ENCODE peak calls at places on chromosomes 7 and 10, in seven cellular contexts. M is astrocyte; W is GM12878; A is transverse colon; X is cardiac fibroblast; F is CD8-positive, alpha-beta T cell; N is dorsolateral prefrontal cortex. O is an unnamed sample.

GRCh38 chr7:50359995-50360925 is 55.7 kb downstream of the IKZF1 start:
- DNase-seq in M (no peak), N (no peak), X (peak), W (no peak), A (peak), F (peak), O (no peak)

GRCh38 chr7:51545131-51545530 is 228.5 kb upstream of the COBL start:
- DNase-seq in N (no peak), M (no peak), W (no peak), X (no peak), A (no peak), F (no peak), O (no peak)

GRCh38 chr7:105306160-105306784 is 82.4 kb downstream of the SRPK2 start:
- DNase-seq in X (peak), F (no peak), W (no peak), M (no peak), N (no peak), A (no peak), O (no peak)

GRCh38 chr7:17299477-17299991 is 1.1 kb downstream of the AHR start:
- DNase-seq in X (no peak), N (no peak), F (no peak), W (no peak), A (peak), M (no peak), O (no peak)

GRCh38 chr10:92891885-92892705 is 43.8 kb downstream of the EXOC6 start:
- DNase-seq in W (no peak), X (peak), A (peak), M (peak), N (no peak), F (no peak), O (peak)

GRCh38 chr7:109915670-109916069 is 1175.3 kb upstream of the LRRN3 start:
- DNase-seq in M (no peak), W (no peak), A (no peak), F (no peak), N (no peak), X (no peak), O (no peak)

GRCh38 chr7:25669954-25670841 is 441.9 kb upstream of the NPVF start:
- DNase-seq in A (peak), W (no peak), F (no peak), M (no peak), N (no peak), X (peak), O (no peak)

GRCh38 chr7:42151309-42151708 is 85.7 kb downstream of the GLI3 start:
- DNase-seq in W (no peak), A (no peak), M (peak), X (peak), F (no peak), N (no peak), O (no peak)

GRCh38 chr7:435518-436366 is 83.9 kb downstream of the PDGFA start:
- DNase-seq in N (no peak), W (no peak), A (peak), X (no peak), F (no peak), M (peak), O (no peak)

GRCh38 chr10:132787253-132788179 is 1.6 kb upstream of the NKX6-2 start:
- DNase-seq in M (no peak), N (no peak), A (peak), F (no peak), X (no peak), W (no peak), O (no peak)

GRCh38 chr10:97974526-97975525 is 55.6 kb downstream of the CRTAC1 start:
- DNase-seq in A (no peak), X (no peak), N (peak), F (no peak), M (no peak), W (no peak), O (no peak)

GRCh38 chr10:131198401-131198800 is 113.1 kb downstream of the TCERG1L start:
- DNase-seq in A (no peak), W (no peak), M (no peak), F (no peak), X (no peak), N (peak), O (no peak)

GRCh38 chr7:131620673-131621609 is 64.5 kb upstream of the PODXL start:
- DNase-seq in W (no peak), M (peak), F (no peak), X (peak), N (no peak), A (no peak), O (no peak)

GRCh38 chr10:27742195-27742925 is 3.3 kb downstream of the MKX start:
- DNase-seq in M (peak), A (peak), N (peak), W (peak), F (peak), X (peak), O (no peak)

GRCh38 chr10:43209651-43210141 is 57.2 kb downstream of the RASGEF1A start:
- DNase-seq in W (no peak), A (no peak), F (no peak), M (no peak), X (no peak), N (peak), O (no peak)

GRCh38 chr10:633279-634245 is 55.9 kb downstream of the DIP2C start:
- DNase-seq in F (no peak), W (no peak), N (no peak), X (no peak), M (peak), A (no peak), O (no peak)

GRCh38 chr7:97620495-97620894 is 111.4 kb upstream of the TAC1 start:
- DNase-seq in M (no peak), N (no peak), A (no peak), F (no peak), X (no peak), W (no peak), O (no peak)

GRCh38 chr10:129741978-129742741 is 221.9 kb downstream of the EBF3 start:
- DNase-seq in A (no peak), W (no peak), F (no peak), N (peak), X (no peak), M (no peak), O (no peak)

GRCh38 chr10:48238826-48239520 is 35.5 kb downstream of the FRMPD2 start:
- DNase-seq in F (no peak), M (no peak), W (no peak), A (no peak), N (no peak), X (no peak), O (no peak)

GRCh38 chr7:35849158-35849831 is 48.4 kb downstream of the SEPTIN7 start:
- DNase-seq in M (peak), W (no peak), F (no peak), X (peak), A (no peak), N (no peak), O (no peak)

GRCh38 chr7:27695096-27695495 is 32.4 kb upstream of the HIBADH start:
- DNase-seq in X (no peak), N (no peak), A (no peak), W (no peak), F (no peak), M (no peak), O (no peak)

GRCh38 chr10:107579970-107580369 is 415.5 kb upstream of the SORCS1 start:
- DNase-seq in X (no peak), N (no peak), A (no peak), F (no peak), M (no peak), W (no peak), O (no peak)

GRCh38 chr10:78906734-78907385 is 161.9 kb upstream of the ZMIZ1 start:
- DNase-seq in F (no peak), M (no peak), N (peak), W (no peak), X (no peak), A (no peak), O (no peak)

GRCh38 chr7:66901941-66902843 is 18.8 kb upstream of the TMEM248 start:
- DNase-seq in A (no peak), W (no peak), X (no peak), F (no peak), N (no peak), M (no peak), O (no peak)

GRCh38 chr10:48976208-48976607 is 36.6 kb upstream of the LRRC18 start:
- DNase-seq in A (no peak), F (no peak), M (no peak), W (no peak), X (peak), N (no peak), O (no peak)

GRCh38 chr7:159160450-159160849 is 15.8 kb upstream of the VIPR2 start:
- DNase-seq in W (no peak), N (no peak), A (no peak), X (no peak), M (no peak), F (no peak), O (no peak)

GRCh38 chr10:79898597-79899325 is 50.1 kb downstream of the SFTPD start:
- DNase-seq in X (no peak), M (no peak), A (no peak), N (no peak), F (no peak), W (no peak), O (no peak)

GRCh38 chr10:20302033-20302432 is 485.8 kb downstream of the PLXDC2 start:
- DNase-seq in X (no peak), N (no peak), M (no peak), W (no peak), A (no peak), F (no peak), O (no peak)

GRCh38 chr10:114879541-114880158 is 58.1 kb downstream of the FHIP2A start:
- DNase-seq in M (no peak), X (peak), N (no peak), A (peak), W (peak), F (no peak), O (no peak)

GRCh38 chr7:130921391-130922180 is 187.6 kb upstream of the KLF14 start:
- DNase-seq in N (peak), X (peak), W (no peak), A (peak), F (no peak), M (peak), O (no peak)

GRCh38 chr10:119421887-119422684 is 120.4 kb downstream of the RGS10 start:
- DNase-seq in F (no peak), N (no peak), M (no peak), W (no peak), A (no peak), X (peak), O (no peak)

GRCh38 chr7:79520543-79520942 is 67.1 kb upstream of the MAGI2 start:
- DNase-seq in A (no peak), M (no peak), W (no peak), X (no peak), N (no peak), F (no peak), O (no peak)

GRCh38 chr7:77461246-77461645 is 45.1 kb upstream of the GSAP start:
- DNase-seq in X (no peak), N (no peak), A (no peak), F (no peak), M (no peak), W (no peak), O (no peak)

GRCh38 chr10:23702977-23703414 is 264.1 kb downstream of the OTUD1 start:
- DNase-seq in N (peak), W (no peak), F (no peak), A (peak), X (peak), M (peak), O (peak)

GRCh38 chr10:62424026-62424425 is 49.9 kb downstream of the ZNF365 start:
- DNase-seq in N (no peak), F (no peak), M (no peak), X (no peak), A (no peak), W (no peak), O (no peak)
- TF ChIP-seq CTCF in N (peak), F (no peak), M (no peak), X (peak), A (no peak), W (no peak), O (no peak)

GRCh38 chr7:133051066-133051465 is 30.8 kb downstream of the CHCHD3 start:
- DNase-seq in X (peak), M (peak), A (no peak), F (no peak), N (no peak), W (no peak), O (no peak)
- H3K4me3 ChIP-seq in X (no peak), M (no peak), A (no peak), F (no peak), N (no peak), W (no peak), O (no peak)

GRCh38 chr7:115631782-115632181 is 398.8 kb downstream of the TFEC start:
- DNase-seq in M (no peak), F (no peak), W (no peak), A (no peak), N (no peak), X (peak), O (no peak)
- TF ChIP-seq CTCF in M (no peak), F (no peak), W (no peak), A (no peak), N (no peak), X (no peak), O (no peak)

DNA sequence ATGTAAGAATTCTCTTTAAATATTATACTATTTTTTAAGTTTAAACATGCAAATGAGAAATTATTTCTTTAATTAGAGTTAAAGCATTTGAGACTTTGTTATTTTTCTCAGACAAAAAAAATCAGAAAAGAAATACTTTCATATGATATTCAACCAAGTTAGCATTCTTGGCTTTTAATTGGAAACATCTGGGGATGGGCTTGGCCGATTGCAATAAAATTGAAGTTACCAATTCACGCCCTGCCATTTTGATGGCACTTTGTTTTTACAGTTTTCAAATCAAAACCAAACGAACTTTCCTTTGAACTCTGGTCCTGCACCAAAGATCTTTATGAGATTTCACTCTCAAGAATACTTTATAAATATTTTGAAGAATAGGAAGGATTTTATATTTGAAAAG is 127.7 kb downstream of the ATE1 start:
- DNase-seq in X (no peak), M (no peak), F (no peak), W (no peak), N (no peak), A (no peak), O (no peak)
- H3K4me3 ChIP-seq in X (no peak), M (no peak), F (no peak), W (no peak), N (no peak), A (no peak), O (no peak)

GRCh38 chr10:88794731-88795130 is 7.8 kb upstream of the LIPM start:
- DNase-seq in N (no peak), M (no peak), X (peak), W (no peak), F (no peak), A (no peak), O (no peak)

GRCh38 chr10:88787463-88787862 is 15.1 kb upstream of the LIPM start:
- DNase-seq in M (no peak), N (no peak), F (no peak), A (no peak), X (no peak), W (no peak), O (no peak)

GRCh38 chr10:88792656-88793055 is 9.9 kb upstream of the LIPM start:
- DNase-seq in M (peak), N (no peak), W (peak), A (peak), X (peak), F (no peak), O (no peak)

GRCh38 chr10:88793747-88794299 is 8.7 kb upstream of the LIPM start:
- DNase-seq in F (no peak), W (peak), M (peak), X (peak), N (no peak), A (no peak), O (no peak)

GRCh38 chr10:88791924-88792323 is 10.6 kb upstream of the LIPM start:
- DNase-seq in M (no peak), N (no peak), F (no peak), A (no peak), X (no peak), W (peak), O (no peak)
- TF ChIP-seq CTCF in M (peak), N (peak), F (no peak), A (peak), X (peak), W (peak), O (peak)

GRCh38 chr10:32963102-32963501 is 5.1 kb upstream of the ITGB1 start:
- DNase-seq in W (no peak), M (peak), X (peak), N (no peak), A (no peak), F (no peak), O (no peak)

GRCh38 chr10:32964261-32964660 is 6.2 kb upstream of the ITGB1 start:
- DNase-seq in A (no peak), X (no peak), F (no peak), N (no peak), W (no peak), M (no peak), O (no peak)

GRCh38 chr10:32961343-32961891 is 3.4 kb upstream of the ITGB1 start:
- DNase-seq in X (no peak), F (no peak), N (no peak), M (no peak), W (no peak), A (no peak), O (no peak)

GRCh38 chr10:32961892-32962369 is 3.9 kb upstream of the ITGB1 start:
- DNase-seq in F (no peak), X (peak), N (no peak), M (peak), A (no peak), W (no peak), O (no peak)

DNA sequence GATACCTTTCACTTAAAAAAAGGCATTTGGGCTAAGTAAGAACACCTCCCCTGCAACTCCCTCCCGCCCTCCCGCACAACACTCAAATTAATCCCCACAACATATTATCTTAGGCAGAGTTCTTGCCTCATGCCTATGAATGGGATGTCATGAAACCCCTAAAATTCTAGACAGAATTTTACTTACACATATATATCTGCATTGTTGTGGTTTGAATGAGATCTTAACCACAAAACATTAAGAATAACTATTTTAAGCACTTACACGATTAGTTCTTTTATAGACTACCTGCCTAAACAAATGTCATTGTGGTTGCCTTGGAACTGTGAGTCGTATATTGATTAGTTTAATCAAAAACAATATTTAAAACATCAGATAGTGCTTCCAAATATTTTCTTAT is 4.5 kb upstream of the ITGB1 start:
- DNase-seq in W (no peak), M (peak), X (no peak), A (no peak), F (no peak), N (no peak), O (no peak)
- H3K4me3 ChIP-seq in W (no peak), M (no peak), X (no peak), A (no peak), F (no peak), N (no peak), O (no peak)

GRCh38 chr10:96491303-96491702 is 22.4 kb downstream of the TLL2 start:
- DNase-seq in N (no peak), W (no peak), F (no peak), M (no peak), A (no peak), X (peak), O (no peak)
- TF ChIP-seq CTCF in N (no peak), W (peak), F (no peak), M (peak), A (no peak), X (no peak), O (peak)

GRCh38 chr10:5546891-5547683 is 22.3 kb downstream of the CALML3 start:
- DNase-seq in W (no peak), N (peak), A (peak), X (peak), F (no peak), M (peak), O (no peak)
- H3K4me3 ChIP-seq in W (no peak), N (no peak), A (no peak), X (no peak), F (no peak), M (peak), O (no peak)

DNA sequence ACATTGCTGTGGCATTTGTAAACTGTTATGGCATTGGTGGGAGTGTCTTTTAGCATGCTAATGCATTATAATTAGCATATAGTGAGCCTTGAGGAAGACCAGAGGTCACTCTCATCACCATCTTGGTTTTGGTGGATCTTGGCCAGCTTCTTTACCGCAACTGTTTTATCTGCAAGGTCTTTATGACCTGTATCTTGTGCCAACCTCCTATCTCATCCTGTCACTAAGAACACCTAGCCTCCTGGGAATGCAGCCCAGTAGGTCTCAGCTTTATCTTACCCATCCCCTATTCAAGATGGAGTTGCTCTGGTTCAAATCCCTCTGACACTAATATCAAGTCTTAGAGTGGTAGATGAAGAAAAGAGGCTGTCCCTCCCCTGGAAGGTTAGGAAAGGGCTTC is 506.2 kb downstream of the GALNT17 start:
- DNase-seq in F (no peak), M (no peak), N (no peak), A (no peak), W (no peak), X (no peak), O (no peak)
- TF ChIP-seq CTCF in F (no peak), M (no peak), N (no peak), A (no peak), W (no peak), X (no peak), O (no peak)

GRCh38 chr10:102342958-102343357 is 52.5 kb upstream of the NFKB2 start:
- DNase-seq in X (peak), A (no peak), F (no peak), N (no peak), M (peak), W (no peak), O (no peak)
- H3K4me3 ChIP-seq in X (no peak), A (no peak), F (no peak), N (no peak), M (peak), W (no peak), O (no peak)